ENCODE peak calls at places on chromosomes 5 and 9, in four cellular contexts. Q, O, M and K are unnamed samples.

GRCh38 chr5:83839788-83840187 is 119.1 kb upstream of the HAPLN1 start:
- DNase-seq in M (no peak), O (no peak), Q (no peak), K (no peak)

GRCh38 chr5:109743770-109744212 is 54.1 kb downstream of the MAN2A1 start:
- DNase-seq in Q (peak), M (peak), O (peak), K (no peak)

GRCh38 chr5:157744055-157745011 is 821 bp downstream of the LSM11 start:
- DNase-seq in M (no peak), Q (peak), O (no peak), K (peak)

GRCh38 chr9:135204177-135204576 is 116.7 kb downstream of the OLFM1 start:
- DNase-seq in Q (no peak), O (no peak), M (no peak), K (no peak)

GRCh38 chr5:643351-643801 is 31.2 kb downstream of the CEP72 start:
- DNase-seq in O (no peak), Q (peak), M (peak), K (no peak)

GRCh38 chr5:120124961-120125360 is 339.1 kb upstream of the PRR16 start:
- DNase-seq in O (no peak), Q (no peak), M (no peak), K (no peak)

GRCh38 chr5:169070413-169070812 is 230.5 kb downstream of the SLIT3 start:
- DNase-seq in Q (no peak), M (no peak), O (no peak), K (no peak)

GRCh38 chr9:92680166-92681119 is 10.5 kb upstream of the IPPK start:
- DNase-seq in O (no peak), M (no peak), Q (no peak), K (no peak)

GRCh38 chr9:79780559-79780958 is 208.8 kb downstream of the TLE4 start:
- DNase-seq in M (no peak), Q (no peak), O (no peak), K (no peak)

GRCh38 chr9:128887049-128887448 is 5.1 kb downstream of the LRRC8A start:
- DNase-seq in O (no peak), M (no peak), Q (no peak), K (no peak)

GRCh38 chr9:122031806-122032205 is 61.3 kb downstream of the TTLL11 start:
- DNase-seq in Q (no peak), O (peak), M (no peak), K (no peak)

GRCh38 chr5:168163966-168164365 is 127.5 kb upstream of the WWC1 start:
- DNase-seq in Q (peak), M (no peak), O (peak), K (no peak)

GRCh38 chr9:88270398-88270797 is 117.8 kb upstream of the SPIN1 start:
- DNase-seq in Q (no peak), O (no peak), M (no peak), K (no peak)

GRCh38 chr5:1763548-1763911 is 36.1 kb downstream of the MRPL36 start:
- DNase-seq in O (peak), M (peak), Q (peak), K (peak)

GRCh38 chr5:102561894-102562760 is 63.3 kb upstream of the SLCO6A1 start:
- DNase-seq in Q (peak), M (peak), O (peak), K (no peak)

GRCh38 chr9:87885484-87886189 is 3.0 kb downstream of the SPATA31E1 start:
- DNase-seq in O (no peak), M (no peak), Q (no peak), K (no peak)

GRCh38 chr9:99724640-99725039 is 97.0 kb upstream of the NR4A3 start:
- DNase-seq in Q (no peak), O (no peak), M (no peak), K (no peak)

GRCh38 chr5:178293400-178293799 is 60.8 kb upstream of the PHYKPL start:
- DNase-seq in M (no peak), O (no peak), Q (peak), K (no peak)

GRCh38 chr5:139641116-139642080 is 6.8 kb upstream of the CXXC5 start:
- DNase-seq in Q (no peak), M (no peak), O (no peak), K (no peak)

GRCh38 chr9:3525836-3526165 is at the start of gene RFX3:
- DNase-seq in O (peak), Q (peak), M (peak), K (peak)

GRCh38 chr5:87400305-87400899 is 12.3 kb downstream of the CCNH start:
- DNase-seq in O (peak), Q (peak), M (no peak), K (peak)

GRCh38 chr5:82765765-82766164 is 311.4 kb downstream of the TMEM167A start:
- DNase-seq in O (peak), Q (no peak), M (no peak), K (no peak)

GRCh38 chr9:22039258-22039657 is 30.2 kb upstream of the CDKN2B start:
- DNase-seq in O (no peak), M (no peak), Q (peak), K (no peak)